ENCODE peak calls at places on chromosomes 12 and 14, in seven cellular contexts. One of them, this sample, is unnamed.

GRCh38 chr14:28707814-28708213 is 58.8 kb upstream of the FOXG1 start:
- DNase-seq in activated CD8-positive, alpha-beta T cell treated with anti-CD3 and anti-CD28 coated beads for 36 hours: no peak
- DNase-seq in stomach: no peak
- DNase-seq in PC-3: peak; percentile 48
- DNase-seq in coronary artery: no peak
- DNase-seq in psoas muscle: no peak
- DNase-seq in B cell: no peak
- DNase-seq in this sample: no peak

GRCh38 chr12:569091-569676 is 94.1 kb downstream of the NINJ2 start:
- DNase-seq in activated CD8-positive, alpha-beta T cell treated with anti-CD3 and anti-CD28 coated beads for 36 hours: no peak
- DNase-seq in stomach: no peak
- DNase-seq in PC-3: no peak
- DNase-seq in coronary artery: no peak
- DNase-seq in psoas muscle: peak; percentile 51
- DNase-seq in B cell: no peak
- DNase-seq in this sample: no peak

GRCh38 chr12:11347810-11348209 is 37.6 kb upstream of the PRB4 start:
- DNase-seq in activated CD8-positive, alpha-beta T cell treated with anti-CD3 and anti-CD28 coated beads for 36 hours: no peak
- DNase-seq in stomach: no peak
- DNase-seq in PC-3: peak; percentile 31
- DNase-seq in coronary artery: no peak
- DNase-seq in psoas muscle: no peak
- DNase-seq in B cell: no peak
- DNase-seq in this sample: no peak

GRCh38 chr14:42424501-42424900 is 817.8 kb downstream of the LRFN5 start:
- DNase-seq in activated CD8-positive, alpha-beta T cell treated with anti-CD3 and anti-CD28 coated beads for 36 hours: no peak
- DNase-seq in stomach: no peak
- DNase-seq in PC-3: no peak
- DNase-seq in coronary artery: no peak
- DNase-seq in psoas muscle: no peak
- DNase-seq in B cell: no peak
- DNase-seq in this sample: no peak

GRCh38 chr14:99806040-99806439 is 12.8 kb downstream of the EML1 start:
- DNase-seq in activated CD8-positive, alpha-beta T cell treated with anti-CD3 and anti-CD28 coated beads for 36 hours: no peak
- DNase-seq in stomach: no peak
- DNase-seq in PC-3: no peak
- DNase-seq in coronary artery: peak; percentile 14
- DNase-seq in psoas muscle: no peak
- DNase-seq in B cell: no peak
- DNase-seq in this sample: no peak

GRCh38 chr14:39417014-39417413 is 15.2 kb downstream of the FBXO33 start:
- DNase-seq in activated CD8-positive, alpha-beta T cell treated with anti-CD3 and anti-CD28 coated beads for 36 hours: no peak
- DNase-seq in stomach: no peak
- DNase-seq in PC-3: peak; percentile 39
- DNase-seq in coronary artery: no peak
- DNase-seq in psoas muscle: no peak
- DNase-seq in B cell: no peak
- DNase-seq in this sample: no peak

GRCh38 chr12:103205906-103206305 is 248.4 kb downstream of the ASCL1 start:
- DNase-seq in activated CD8-positive, alpha-beta T cell treated with anti-CD3 and anti-CD28 coated beads for 36 hours: no peak
- DNase-seq in stomach: no peak
- DNase-seq in PC-3: no peak
- DNase-seq in coronary artery: no peak
- DNase-seq in psoas muscle: no peak
- DNase-seq in B cell: no peak
- DNase-seq in this sample: no peak

GRCh38 chr14:29650554-29651269 is 276.9 kb downstream of the PRKD1 start:
- DNase-seq in activated CD8-positive, alpha-beta T cell treated with anti-CD3 and anti-CD28 coated beads for 36 hours: no peak
- DNase-seq in stomach: no peak
- DNase-seq in PC-3: no peak
- DNase-seq in coronary artery: no peak
- DNase-seq in psoas muscle: no peak
- DNase-seq in B cell: no peak
- DNase-seq in this sample: no peak

GRCh38 chr12:115297445-115297844 is 613.5 kb upstream of the TBX3 start:
- DNase-seq in activated CD8-positive, alpha-beta T cell treated with anti-CD3 and anti-CD28 coated beads for 36 hours: no peak
- DNase-seq in stomach: no peak
- DNase-seq in PC-3: peak; percentile 9
- DNase-seq in coronary artery: no peak
- DNase-seq in psoas muscle: no peak
- DNase-seq in B cell: no peak
- DNase-seq in this sample: no peak

GRCh38 chr12:54404061-54405004 is 14.7 kb downstream of the ITGA5 start:
- DNase-seq in activated CD8-positive, alpha-beta T cell treated with anti-CD3 and anti-CD28 coated beads for 36 hours: peak; percentile 82
- DNase-seq in stomach: peak; percentile 68
- DNase-seq in PC-3: peak; percentile 76
- DNase-seq in coronary artery: no peak
- DNase-seq in psoas muscle: peak; percentile 62
- DNase-seq in B cell: no peak
- DNase-seq in this sample: peak; percentile 75

GRCh38 chr14:60310086-60310684 is 61.2 kb downstream of the PPM1A start:
- DNase-seq in activated CD8-positive, alpha-beta T cell treated with anti-CD3 and anti-CD28 coated beads for 36 hours: no peak
- DNase-seq in stomach: no peak
- DNase-seq in PC-3: no peak
- DNase-seq in coronary artery: no peak
- DNase-seq in psoas muscle: no peak
- DNase-seq in B cell: no peak
- DNase-seq in this sample: no peak

GRCh38 chr14:68466491-68466977 is 326.3 kb downstream of the ZFP36L1 start:
- DNase-seq in activated CD8-positive, alpha-beta T cell treated with anti-CD3 and anti-CD28 coated beads for 36 hours: no peak
- DNase-seq in stomach: no peak
- DNase-seq in PC-3: peak; percentile 96
- DNase-seq in coronary artery: no peak
- DNase-seq in psoas muscle: no peak
- DNase-seq in B cell: no peak
- DNase-seq in this sample: no peak

GRCh38 chr12:12121022-12121421 is 50.3 kb downstream of the BCL2L14 start:
- DNase-seq in activated CD8-positive, alpha-beta T cell treated with anti-CD3 and anti-CD28 coated beads for 36 hours: peak; percentile 1
- DNase-seq in stomach: no peak
- DNase-seq in PC-3: no peak
- DNase-seq in coronary artery: no peak
- DNase-seq in psoas muscle: no peak
- DNase-seq in B cell: no peak
- DNase-seq in this sample: no peak

GRCh38 chr14:56126514-56126913 is 8.3 kb downstream of the PELI2 start:
- DNase-seq in activated CD8-positive, alpha-beta T cell treated with anti-CD3 and anti-CD28 coated beads for 36 hours: no peak
- DNase-seq in stomach: no peak
- DNase-seq in PC-3: no peak
- DNase-seq in coronary artery: no peak
- DNase-seq in psoas muscle: no peak
- DNase-seq in B cell: no peak
- DNase-seq in this sample: no peak

GRCh38 chr14:36661506-36662257 is at the start of gene PAX9:
- DNase-seq in activated CD8-positive, alpha-beta T cell treated with anti-CD3 and anti-CD28 coated beads for 36 hours: peak; percentile 62
- DNase-seq in stomach: peak; percentile 78
- DNase-seq in PC-3: peak; percentile 99
- DNase-seq in coronary artery: no peak
- DNase-seq in psoas muscle: peak; percentile 93
- DNase-seq in B cell: no peak
- DNase-seq in this sample: peak; percentile 48

GRCh38 chr12:42125372-42125767 is 19.3 kb downstream of the GXYLT1 start:
- DNase-seq in activated CD8-positive, alpha-beta T cell treated with anti-CD3 and anti-CD28 coated beads for 36 hours: no peak
- DNase-seq in stomach: no peak
- DNase-seq in PC-3: no peak
- DNase-seq in coronary artery: no peak
- DNase-seq in psoas muscle: no peak
- DNase-seq in B cell: no peak
- DNase-seq in this sample: no peak

DNA sequence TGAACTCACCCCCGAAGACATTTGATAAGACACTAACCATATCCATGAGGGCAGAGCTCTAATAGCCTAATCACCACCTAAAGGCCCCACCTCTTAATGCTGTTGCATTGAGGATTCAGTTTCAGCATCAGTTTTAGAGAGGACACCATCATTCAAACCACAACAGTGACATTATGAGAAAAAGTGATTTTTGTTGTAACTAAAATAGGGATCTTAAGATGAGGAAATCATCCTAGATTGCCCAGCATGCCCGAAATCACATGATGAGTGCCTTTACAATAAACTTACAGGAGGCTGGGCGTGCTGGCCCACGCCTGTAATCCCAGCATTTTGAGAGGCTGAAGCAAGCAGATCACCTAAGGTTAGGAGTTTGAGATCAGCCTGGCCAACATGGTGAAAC is 9.7 kb upstream of the GLT1D1 start:
- DNase-seq in activated CD8-positive, alpha-beta T cell treated with anti-CD3 and anti-CD28 coated beads for 36 hours: no peak
- DNase-seq in stomach: no peak
- DNase-seq in PC-3: no peak
- DNase-seq in coronary artery: no peak
- DNase-seq in psoas muscle: no peak
- DNase-seq in B cell: no peak
- DNase-seq in this sample: no peak
- TF ChIP-seq CTCF in activated CD8-positive, alpha-beta T cell treated with anti-CD3 and anti-CD28 coated beads for 36 hours: no peak
- TF ChIP-seq CTCF in stomach: no peak
- TF ChIP-seq CTCF in PC-3: no peak
- TF ChIP-seq CTCF in coronary artery: no peak
- TF ChIP-seq CTCF in psoas muscle: no peak
- TF ChIP-seq CTCF in B cell: no peak
- TF ChIP-seq CTCF in this sample: no peak

GRCh38 chr12:27220057-27220987 is 23.8 kb upstream of the STK38L start:
- DNase-seq in activated CD8-positive, alpha-beta T cell treated with anti-CD3 and anti-CD28 coated beads for 36 hours: peak; percentile 45
- DNase-seq in stomach: no peak
- DNase-seq in PC-3: no peak
- DNase-seq in coronary artery: no peak
- DNase-seq in psoas muscle: no peak
- DNase-seq in B cell: no peak
- DNase-seq in this sample: peak; percentile 40

GRCh38 chr12:27220988-27221345 is 23.1 kb upstream of the STK38L start:
- DNase-seq in activated CD8-positive, alpha-beta T cell treated with anti-CD3 and anti-CD28 coated beads for 36 hours: no peak
- DNase-seq in stomach: no peak
- DNase-seq in PC-3: no peak
- DNase-seq in coronary artery: no peak
- DNase-seq in psoas muscle: no peak
- DNase-seq in B cell: no peak
- DNase-seq in this sample: no peak

GRCh38 chr12:27219693-27220056 is 24.4 kb upstream of the STK38L start:
- DNase-seq in activated CD8-positive, alpha-beta T cell treated with anti-CD3 and anti-CD28 coated beads for 36 hours: no peak
- DNase-seq in stomach: no peak
- DNase-seq in PC-3: no peak
- DNase-seq in coronary artery: no peak
- DNase-seq in psoas muscle: no peak
- DNase-seq in B cell: no peak
- DNase-seq in this sample: no peak

GRCh38 chr12:27217590-27217989 is 26.5 kb upstream of the STK38L start:
- DNase-seq in activated CD8-positive, alpha-beta T cell treated with anti-CD3 and anti-CD28 coated beads for 36 hours: no peak
- DNase-seq in stomach: no peak
- DNase-seq in PC-3: no peak
- DNase-seq in coronary artery: no peak
- DNase-seq in psoas muscle: no peak
- DNase-seq in B cell: no peak
- DNase-seq in this sample: no peak

DNA sequence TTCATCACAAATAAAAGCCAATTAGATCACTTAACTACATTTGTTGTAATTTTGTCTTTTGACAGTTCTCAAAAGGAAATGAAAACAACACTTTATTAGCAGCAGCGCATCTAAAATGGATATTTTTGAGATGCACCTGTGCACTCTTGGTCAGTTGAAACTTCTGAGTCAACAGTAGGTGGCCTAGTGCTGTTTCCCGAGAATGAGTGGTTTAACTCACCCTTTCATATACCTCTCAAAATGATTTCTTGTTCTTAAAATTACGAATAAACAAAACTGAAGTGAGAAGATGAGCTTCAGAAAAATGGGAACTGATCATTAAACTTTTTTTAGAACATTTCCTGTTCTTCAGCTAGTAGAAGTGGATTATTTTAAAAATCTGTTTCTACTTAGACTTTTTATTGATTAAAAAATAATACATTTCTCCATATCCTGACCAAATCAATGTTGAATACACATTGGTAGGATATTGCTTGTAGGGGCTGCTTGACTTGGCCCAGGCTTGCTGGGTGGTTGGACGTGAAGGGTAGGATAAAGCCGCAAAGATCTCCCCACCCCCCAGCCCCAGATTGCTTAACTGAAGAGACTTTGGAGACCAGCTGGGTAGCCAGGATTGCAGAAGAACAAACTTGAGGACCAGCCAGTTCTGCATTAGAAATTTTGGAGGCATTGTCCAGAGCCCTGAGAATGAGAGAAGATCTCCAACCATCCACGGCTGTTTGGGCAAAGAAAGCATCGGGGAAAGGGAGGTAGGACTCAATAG is 22.3 kb upstream of the STK38L start:
- DNase-seq in activated CD8-positive, alpha-beta T cell treated with anti-CD3 and anti-CD28 coated beads for 36 hours: no peak
- DNase-seq in stomach: no peak
- DNase-seq in PC-3: no peak
- DNase-seq in coronary artery: no peak
- DNase-seq in psoas muscle: no peak
- DNase-seq in B cell: no peak
- DNase-seq in this sample: peak; percentile 45
- TF ChIP-seq CTCF in activated CD8-positive, alpha-beta T cell treated with anti-CD3 and anti-CD28 coated beads for 36 hours: no peak
- TF ChIP-seq CTCF in stomach: no peak
- TF ChIP-seq CTCF in PC-3: no peak
- TF ChIP-seq CTCF in coronary artery: no peak
- TF ChIP-seq CTCF in psoas muscle: no peak
- TF ChIP-seq CTCF in B cell: no peak
- TF ChIP-seq CTCF in this sample: no peak

GRCh38 chr14:32460267-32460666 is 131.2 kb downstream of the AKAP6 start:
- DNase-seq in activated CD8-positive, alpha-beta T cell treated with anti-CD3 and anti-CD28 coated beads for 36 hours: no peak
- DNase-seq in stomach: no peak
- DNase-seq in PC-3: no peak
- DNase-seq in coronary artery: no peak
- DNase-seq in psoas muscle: no peak
- DNase-seq in B cell: no peak
- DNase-seq in this sample: no peak

GRCh38 chr14:32453857-32454810 is 125.0 kb downstream of the AKAP6 start:
- DNase-seq in activated CD8-positive, alpha-beta T cell treated with anti-CD3 and anti-CD28 coated beads for 36 hours: no peak
- DNase-seq in stomach: no peak
- DNase-seq in PC-3: no peak
- DNase-seq in coronary artery: no peak
- DNase-seq in psoas muscle: no peak
- DNase-seq in B cell: no peak
- DNase-seq in this sample: no peak

GRCh38 chr14:32457213-32457920 is 128.3 kb downstream of the AKAP6 start:
- DNase-seq in activated CD8-positive, alpha-beta T cell treated with anti-CD3 and anti-CD28 coated beads for 36 hours: no peak
- DNase-seq in stomach: no peak
- DNase-seq in PC-3: no peak
- DNase-seq in coronary artery: no peak
- DNase-seq in psoas muscle: no peak
- DNase-seq in B cell: no peak
- DNase-seq in this sample: no peak

DNA sequence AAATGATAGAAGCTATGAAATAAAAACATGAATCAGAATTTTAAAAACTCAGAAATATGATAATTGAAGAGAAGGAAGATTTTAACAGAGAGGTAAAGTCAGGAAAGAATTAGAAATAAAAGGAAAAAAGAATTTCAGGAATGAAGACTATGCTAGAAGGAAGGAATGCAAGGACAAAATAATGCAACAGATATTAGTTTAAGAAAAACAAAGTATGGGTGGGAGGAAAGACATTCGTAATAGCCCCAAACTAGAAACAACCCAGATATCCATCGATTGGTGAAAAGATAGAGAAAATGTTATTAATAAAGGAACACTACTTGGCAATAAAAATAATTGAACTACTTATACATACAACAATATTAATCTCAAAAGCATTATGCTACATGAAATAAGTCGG is 129.6 kb downstream of the AKAP6 start:
- DNase-seq in activated CD8-positive, alpha-beta T cell treated with anti-CD3 and anti-CD28 coated beads for 36 hours: no peak
- DNase-seq in stomach: no peak
- DNase-seq in PC-3: no peak
- DNase-seq in coronary artery: no peak
- DNase-seq in psoas muscle: no peak
- DNase-seq in B cell: no peak
- DNase-seq in this sample: no peak
- TF ChIP-seq CTCF in activated CD8-positive, alpha-beta T cell treated with anti-CD3 and anti-CD28 coated beads for 36 hours: no peak
- TF ChIP-seq CTCF in stomach: no peak
- TF ChIP-seq CTCF in PC-3: no peak
- TF ChIP-seq CTCF in coronary artery: no peak
- TF ChIP-seq CTCF in psoas muscle: no peak
- TF ChIP-seq CTCF in B cell: no peak
- TF ChIP-seq CTCF in this sample: no peak

GRCh38 chr14:64137657-64138290 is 156.4 kb downstream of the ESR2 start:
- DNase-seq in activated CD8-positive, alpha-beta T cell treated with anti-CD3 and anti-CD28 coated beads for 36 hours: no peak
- DNase-seq in stomach: no peak
- DNase-seq in PC-3: peak; percentile 64
- DNase-seq in coronary artery: no peak
- DNase-seq in psoas muscle: no peak
- DNase-seq in B cell: peak; percentile 45
- DNase-seq in this sample: peak; percentile 20
- TF ChIP-seq CTCF in activated CD8-positive, alpha-beta T cell treated with anti-CD3 and anti-CD28 coated beads for 36 hours: no peak
- TF ChIP-seq CTCF in stomach: no peak
- TF ChIP-seq CTCF in PC-3: peak; percentile 78
- TF ChIP-seq CTCF in coronary artery: no peak
- TF ChIP-seq CTCF in psoas muscle: no peak
- TF ChIP-seq CTCF in B cell: no peak
- TF ChIP-seq CTCF in this sample: no peak

This sample was measured in GM13976.